ENCODE peak calls at places on chromosomes 5 and 9, in eight cellular contexts. N is SK-N-SH, J is transverse colon, D is H1, L is HCT116, E is breast epithelium, C is vagina, V is Panc1. O is an unnamed sample.

GRCh38 chr5:21070871-21071270 is 1082.9 kb upstream of the CDH18 start:
- DNase-seq in N (no peak), J (no peak), D (no peak), L (no peak), E (no peak), C (no peak), V (no peak), O (no peak)

GRCh38 chr5:56814361-56814962 is 887 bp upstream of the MAP3K1 start:
- DNase-seq in N (peak; percentile 71), J (peak; percentile 39), D (no peak), L (no peak), E (peak; percentile 50), C (no peak), V (no peak), O (peak; percentile 90)

GRCh38 chr9:93427655-93428379 is 23.7 kb upstream of the FAM120A start:
- DNase-seq in N (no peak), J (peak; percentile 54), D (no peak), L (no peak), E (no peak), C (no peak), V (no peak), O (no peak)

GRCh38 chr9:134488901-134489280 is 152.7 kb upstream of the COL5A1 start:
- DNase-seq in N (peak; percentile 34), J (no peak), D (no peak), L (no peak), E (no peak), C (no peak), V (no peak), O (peak; percentile 41)

GRCh38 chr9:93666279-93666784 is 89.9 kb downstream of the PHF2 start:
- DNase-seq in N (no peak), J (no peak), D (no peak), L (no peak), E (no peak), C (no peak), V (no peak), O (peak; percentile 54)

GRCh38 chr5:131324311-131324710 is 60.5 kb downstream of the CDC42SE2 start:
- DNase-seq in N (no peak), J (no peak), D (no peak), L (no peak), E (no peak), C (no peak), V (no peak), O (no peak)

GRCh38 chr9:90964101-90965020 is 162.7 kb downstream of the SYK start:
- DNase-seq in N (peak; percentile 51), J (peak; percentile 69), D (no peak), L (peak; percentile 10), E (no peak), C (no peak), V (no peak), O (peak; percentile 77)

GRCh38 chr9:109477269-109478203 is 20.6 kb downstream of the PTPN3 start:
- DNase-seq in N (no peak), J (peak; percentile 90), D (no peak), L (peak; percentile 74), E (no peak), C (no peak), V (no peak), O (no peak)

GRCh38 chr5:61293051-61293450 is 39.0 kb upstream of the ZSWIM6 start:
- DNase-seq in N (no peak), J (peak; percentile 60), D (no peak), L (no peak), E (peak; percentile 36), C (no peak), V (no peak), O (no peak)

GRCh38 chr9:33130501-33130900 is 36.6 kb downstream of the B4GALT1 start:
- DNase-seq in N (no peak), J (no peak), D (no peak), L (no peak), E (no peak), C (no peak), V (no peak), O (peak; percentile 57)

GRCh38 chr5:58184910-58185309 is 275.0 kb downstream of the PLK2 start:
- DNase-seq in N (no peak), J (no peak), D (no peak), L (no peak), E (no peak), C (no peak), V (no peak), O (no peak)

GRCh38 chr5:151086905-151087360 is 6.1 kb upstream of the TNIP1 start:
- DNase-seq in N (no peak), J (peak; percentile 79), D (no peak), L (no peak), E (no peak), C (no peak), V (no peak), O (peak; percentile 89)

GRCh38 chr5:151084363-151084762 is 3.5 kb upstream of the TNIP1 start:
- DNase-seq in N (no peak), J (no peak), D (no peak), L (no peak), E (no peak), C (no peak), V (no peak), O (peak; percentile 14)

GRCh38 chr5:151086192-151086869 is 5.5 kb upstream of the TNIP1 start:
- DNase-seq in N (no peak), J (no peak), D (no peak), L (no peak), E (no peak), C (no peak), V (no peak), O (peak; percentile 76)

GRCh38 chr5:151087475-151087874 is 6.6 kb upstream of the TNIP1 start:
- DNase-seq in N (no peak), J (no peak), D (no peak), L (no peak), E (no peak), C (no peak), V (no peak), O (no peak)

GRCh38 chr5:151085517-151086031 is 4.7 kb upstream of the TNIP1 start:
- DNase-seq in N (no peak), J (peak; percentile 77), D (no peak), L (no peak), E (peak; percentile 51), C (peak; percentile 96), V (no peak), O (peak; percentile 82)
- TF ChIP-seq POLR2AphosphoS5 in N (no peak), J (peak; percentile 60), D (no peak), L (no peak), E (no peak), C (peak; percentile 36), V (no peak), O (peak; percentile 70)

GRCh38 chr9:36146666-36147065 is 10.1 kb downstream of the GLIPR2 start:
- DNase-seq in N (no peak), J (no peak), D (no peak), L (no peak), E (no peak), C (no peak), V (no peak), O (peak; percentile 77)
- H3K4me1 ChIP-seq in N (peaks cover 34% of the 10 kb centered on the region), J (peaks cover 63% of the 10 kb centered on the region), D (no peaks in the 10 kb centered on the region), L (peaks cover 12% of the 10 kb centered on the region), E (peaks cover 16% of the 10 kb centered on the region), C (peaks cover 58% of the 10 kb centered on the region), V (peaks cover 6% of the 10 kb centered on the region), O (peaks cover 85% of the 10 kb centered on the region)

GRCh38 chr9:12771891-12772290 is 2.9 kb upstream of the LURAP1L start:
- DNase-seq in N (no peak), J (no peak), D (no peak), L (no peak), E (no peak), C (no peak), V (no peak), O (no peak)
- TF ChIP-seq POLR2AphosphoS5 in N (no peak), J (no peak), D (no peak), L (no peak), E (no peak), C (no peak), V (no peak), O (no peak)

GRCh38 chr5:172866802-172867748 is 33.0 kb downstream of the ERGIC1 start:
- DNase-seq in N (no peak), J (no peak), D (no peak), L (no peak), E (no peak), C (no peak), V (no peak), O (peak; percentile 66)

GRCh38 chr5:172869734-172870133 is 35.7 kb downstream of the ERGIC1 start:
- DNase-seq in N (no peak), J (no peak), D (no peak), L (no peak), E (no peak), C (no peak), V (no peak), O (no peak)

GRCh38 chr5:172867761-172868435 is 33.8 kb downstream of the ERGIC1 start:
- DNase-seq in N (no peak), J (no peak), D (no peak), L (no peak), E (no peak), C (no peak), V (no peak), O (peak; percentile 16)

GRCh38 chr5:172868924-172869565 is 35.0 kb downstream of the ERGIC1 start:
- DNase-seq in N (peak; percentile 39), J (peak; percentile 67), D (no peak), L (peak; percentile 21), E (peak; percentile 93), C (no peak), V (peak; percentile 79), O (peak; percentile 64)

DNA sequence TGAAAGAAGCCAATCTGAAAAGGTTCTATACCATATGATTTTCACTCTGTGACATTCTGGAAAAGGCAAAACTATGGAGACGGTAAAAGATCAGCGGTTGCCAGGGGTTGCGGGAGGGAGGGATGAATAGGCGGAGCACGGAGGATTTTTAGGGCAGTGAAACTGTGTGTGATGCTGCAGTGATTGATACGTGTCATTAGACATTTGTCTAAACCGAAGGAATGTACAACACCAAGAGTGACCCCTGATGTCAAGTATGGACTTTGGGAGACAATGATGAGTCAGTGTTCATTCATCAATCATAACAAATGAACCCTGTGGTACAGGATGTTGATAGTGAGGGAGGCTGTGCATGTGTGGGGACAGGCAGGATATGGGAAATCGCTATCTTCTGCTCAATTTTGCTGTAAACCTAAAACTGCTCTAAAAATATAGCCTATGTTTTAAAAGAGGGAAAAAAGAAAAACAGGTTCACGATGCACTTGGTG is 34.4 kb downstream of the ERGIC1 start:
- DNase-seq in N (no peak), J (no peak), D (no peak), L (peak; percentile 31), E (no peak), C (no peak), V (no peak), O (no peak)
- H3K4me1 ChIP-seq in N (peaks cover 62% of the 10 kb centered on the region), J (peaks cover 59% of the 10 kb centered on the region), D (peaks cover 15% of the 10 kb centered on the region), L (peaks cover 39% of the 10 kb centered on the region), E (peaks cover 3% of the 10 kb centered on the region), C (peaks cover 91% of the 10 kb centered on the region), V (peaks cover 99% of the 10 kb centered on the region), O (peaks cover 52% of the 10 kb centered on the region)

O was measured in spleen.